ENCODE peak calls at places on chromosomes 5 and 9, in seven cellular contexts. Y is stimulated activated CD4-positive, alpha-beta T cell treated with anti-CD3 and anti-CD28 coated beads, Interleukin-4, amount 100 ng/mL, for 48 hours; E is posterior vena cava; P is HFF-Myc; D is DMS79; J is posterior cingulate gyrus; G is activated CD8-positive, alpha-beta memory T cell treated with anti-CD3 and anti-CD28 coated beads for 24 hours. L is an unnamed sample.

GRCh38 chr9:14343948-14344547 is 30.1 kb upstream of the NFIB start:
- DNase-seq in E (no peak), J (peak), P (no peak), G (no peak), Y (no peak), D (peak), L (no peak)

GRCh38 chr5:57843016-57843402 is 360.4 kb upstream of the ACTBL2 start:
- DNase-seq in J (no peak), D (peak), E (no peak), G (no peak), P (no peak), Y (no peak), L (no peak)

GRCh38 chr5:1975406-1975715 is 92.6 kb upstream of the IRX4 start:
- DNase-seq in J (no peak), D (no peak), Y (no peak), P (no peak), G (no peak), E (no peak), L (no peak)

GRCh38 chr5:95919658-95920057 is 42.0 kb downstream of the ELL2 start:
- DNase-seq in G (no peak), P (no peak), J (no peak), E (no peak), Y (no peak), D (no peak), L (no peak)

GRCh38 chr5:93791520-93791972 is 50.1 kb upstream of the POU5F2 start:
- DNase-seq in Y (no peak), P (no peak), G (no peak), J (no peak), E (no peak), D (no peak), L (no peak)

GRCh38 chr5:91382530-91383026 is 539 bp downstream of the ARRDC3 start:
- DNase-seq in E (no peak), G (no peak), D (no peak), P (no peak), Y (no peak), J (peak), L (no peak)

GRCh38 chr5:2756211-2756746 is 4.8 kb upstream of the IRX2 start:
- DNase-seq in J (no peak), G (no peak), Y (no peak), P (no peak), E (peak), D (no peak), L (peak)

GRCh38 chr9:124242331-124243194 is 15.2 kb upstream of the NEK6 start:
- DNase-seq in Y (no peak), D (no peak), G (no peak), J (no peak), E (peak), P (no peak), L (no peak)

GRCh38 chr9:34025062-34025461 is 23.6 kb downstream of the UBAP2 start:
- DNase-seq in Y (no peak), G (no peak), D (no peak), J (no peak), P (no peak), E (no peak), L (no peak)

GRCh38 chr9:14661421-14662059 is 31.7 kb downstream of the ZDHHC21 start:
- DNase-seq in Y (no peak), P (no peak), J (no peak), D (no peak), G (no peak), E (no peak), L (no peak)

GRCh38 chr5:368162-369084 is 46.9 kb downstream of the AHRR start:
- DNase-seq in D (no peak), Y (no peak), G (peak), J (no peak), P (peak), E (peak), L (peak)

GRCh38 chr5:61332891-61333350 is 863 bp downstream of the ZSWIM6 start:
- DNase-seq in Y (no peak), G (peak), P (no peak), E (peak), D (no peak), J (peak), L (peak)

GRCh38 chr5:98309785-98310566 is 463.5 kb upstream of the RGMB start:
- DNase-seq in J (no peak), P (peak), E (no peak), D (no peak), G (no peak), Y (peak), L (no peak)

GRCh38 chr9:111078391-111079038 is 40.2 kb upstream of the LPAR1 start:
- DNase-seq in Y (no peak), G (no peak), D (no peak), E (no peak), J (no peak), P (no peak), L (no peak)

GRCh38 chr9:106587021-106587420 is 275.9 kb upstream of the ZNF462 start:
- DNase-seq in J (no peak), E (no peak), G (no peak), D (no peak), Y (no peak), P (no peak), L (no peak)

GRCh38 chr5:142516732-142517131 is 169.2 kb downstream of the FGF1 start:
- DNase-seq in P (no peak), E (no peak), G (no peak), J (no peak), D (no peak), Y (no peak), L (no peak)

GRCh38 chr5:114317751-114318150 is 44.1 kb upstream of the KCNN2 start:
- DNase-seq in P (no peak), J (no peak), G (no peak), Y (no peak), D (no peak), E (no peak), L (no peak)

GRCh38 chr5:72197393-72197792 is 90.1 kb downstream of the MAP1B start:
- DNase-seq in P (no peak), D (no peak), J (no peak), G (no peak), Y (no peak), E (no peak), L (no peak)

GRCh38 chr5:159262472-159262858 is 625 bp upstream of the UBLCP1 start:
- DNase-seq in G (no peak), J (no peak), D (no peak), E (no peak), P (no peak), Y (no peak), L (no peak)

GRCh38 chr5:179698935-179699639 is at the start of gene CANX:
- DNase-seq in E (no peak), G (no peak), J (no peak), D (no peak), Y (peak), P (no peak), L (no peak)

GRCh38 chr9:127176631-127177030 is 54.2 kb upstream of the ANGPTL2 start:
- DNase-seq in P (no peak), G (no peak), J (no peak), D (no peak), E (peak), Y (no peak), L (peak)

GRCh38 chr5:151079838-151080619 is 805 bp downstream of the TNIP1 start:
- DNase-seq in J (no peak), G (no peak), E (no peak), D (no peak), P (no peak), Y (no peak), L (no peak)

GRCh38 chr9:12775963-12776774 is 1.3 kb downstream of the LURAP1L start:
- DNase-seq in D (peak), E (peak), P (peak), J (peak), G (no peak), Y (no peak), L (peak)

GRCh38 chr5:172173771-172174170 is 14.3 kb downstream of the STK10 start:
- DNase-seq in G (peak), P (no peak), J (no peak), E (peak), D (no peak), Y (peak), L (no peak)

GRCh38 chr9:68740561-68740960 is 35.5 kb downstream of the PIP5K1B start:
- DNase-seq in P (no peak), G (no peak), D (no peak), E (no peak), Y (no peak), J (no peak), L (no peak)

GRCh38 chr9:69149321-69149807 is 24.7 kb upstream of the TJP2 start:
- DNase-seq in P (no peak), D (no peak), J (no peak), E (no peak), Y (no peak), G (no peak), L (no peak)

GRCh38 chr5:16492398-16493175 is 27.0 kb upstream of the ZNF622 start:
- DNase-seq in Y (no peak), J (no peak), G (no peak), D (no peak), P (peak), E (no peak), L (no peak)

GRCh38 chr5:77374686-77375085 is 117.4 kb downstream of the WDR41 start:
- DNase-seq in E (no peak), G (no peak), Y (no peak), J (no peak), P (no peak), D (no peak), L (no peak)

GRCh38 chr9:136091582-136092352 is 3.3 kb downstream of the NACC2 start:
- DNase-seq in J (no peak), D (no peak), P (no peak), E (no peak), Y (no peak), G (no peak), L (no peak)

GRCh38 chr5:150067405-150067960 is 18.9 kb downstream of the CSF1R start:
- DNase-seq in D (no peak), Y (no peak), E (no peak), J (no peak), P (no peak), G (no peak), L (peak)

GRCh38 chr9:12640021-12640587 is 53.1 kb upstream of the TYRP1 start:
- DNase-seq in E (no peak), P (peak), Y (no peak), G (no peak), J (no peak), D (no peak), L (no peak)

GRCh38 chr9:131402073-131402472 is 8.2 kb downstream of the PRRC2B start:
- DNase-seq in J (no peak), Y (no peak), P (no peak), E (no peak), G (no peak), D (no peak), L (no peak)

GRCh38 chr5:9654886-9655285 is 24.7 kb upstream of the TAS2R1 start:
- DNase-seq in D (no peak), G (no peak), P (no peak), J (no peak), Y (no peak), E (no peak), L (no peak)

GRCh38 chr5:122162100-122162499 is 32.8 kb downstream of the ZNF474 start:
- DNase-seq in D (no peak), E (no peak), G (no peak), Y (no peak), J (no peak), P (no peak), L (no peak)

GRCh38 chr5:66612226-66612625 is 16.0 kb downstream of the MAST4 start:
- DNase-seq in P (no peak), Y (no peak), J (no peak), E (no peak), D (no peak), G (no peak), L (no peak)

GRCh38 chr5:102722930-102723329 is 32.2 kb upstream of the PAM start:
- DNase-seq in D (no peak), P (no peak), G (no peak), J (no peak), E (no peak), Y (no peak), L (no peak)

GRCh38 chr5:170769898-170770416 is 13.6 kb upstream of the GABRP start:
- DNase-seq in E (no peak), P (no peak), G (no peak), Y (no peak), D (no peak), J (no peak), L (no peak)